ENCODE peak calls at places on chromosomes 6 and 20, in eight cellular contexts. M is breast epithelium; X is neural progenitor cell; H is keratinocyte; D is fibroblast of lung; C is CD8-positive, alpha-beta memory T cell; R is SJCRH30; Y is upper lobe of left lung. W is an unnamed sample.

GRCh38 chr6:9801255-9801757 is 613.6 kb downstream of the TFAP2A start:
- DNase-seq in H (no peak), D (no peak), R (no peak), C (no peak), M (no peak), Y (no peak), X (no peak), W (no peak)

GRCh38 chr20:10185741-10186558 is 32.7 kb upstream of the SNAP25 start:
- DNase-seq in X (no peak), H (no peak), D (peak; percentile 85), Y (no peak), C (no peak), R (no peak), M (peak; percentile 83), W (no peak)

GRCh38 chr6:56719310-56719709 is 76.6 kb upstream of the DST start:
- DNase-seq in M (no peak), R (no peak), C (no peak), X (no peak), D (no peak), H (no peak), Y (no peak), W (no peak)

GRCh38 chr20:63873477-63873971 is 8.5 kb downstream of the TPD52L2 start:
- DNase-seq in X (no peak), Y (peak; percentile 77), R (no peak), C (no peak), M (no peak), D (peak; percentile 67), H (peak; percentile 83), W (no peak)

GRCh38 chr6:161736796-161737292 is 463.0 kb upstream of the AGPAT4 start:
- DNase-seq in H (no peak), C (no peak), R (no peak), D (no peak), X (no peak), Y (no peak), M (no peak), W (no peak)

GRCh38 chr6:143270026-143270425 is 180.5 kb downstream of the ADAT2 start:
- DNase-seq in D (peak; percentile 55), C (no peak), Y (no peak), R (no peak), X (no peak), M (no peak), H (no peak), W (no peak)

GRCh38 chr20:2694519-2694918 is 1.9 kb downstream of the EBF4 start:
- DNase-seq in M (no peak), H (no peak), R (no peak), D (no peak), X (peak; percentile 43), C (no peak), Y (no peak), W (no peak)

GRCh38 chr6:7153807-7154206 is 46.0 kb downstream of the RREB1 start:
- DNase-seq in Y (no peak), M (no peak), R (peak; percentile 22), C (no peak), H (no peak), X (no peak), D (no peak), W (no peak)

GRCh38 chr20:2400290-2400689 is 19.6 kb downstream of the TGM6 start:
- DNase-seq in M (no peak), H (no peak), Y (no peak), C (no peak), R (no peak), X (no peak), D (no peak), W (no peak)

GRCh38 chr6:24766685-24767462 is 7.9 kb upstream of the GMNN start:
- DNase-seq in R (no peak), D (peak; percentile 63), H (no peak), M (no peak), C (peak; percentile 40), Y (no peak), X (no peak), W (no peak)

GRCh38 chr20:44728835-44729342 is 13.7 kb downstream of the CCN5 start:
- DNase-seq in M (peak; percentile 83), D (peak; percentile 84), C (no peak), Y (peak; percentile 90), X (peak; percentile 36), R (peak; percentile 43), H (peak; percentile 72), W (no peak)

GRCh38 chr6:10472634-10473033 is 48.5 kb upstream of the GCNT2 start:
- DNase-seq in H (no peak), D (no peak), X (no peak), R (no peak), M (no peak), C (no peak), Y (no peak), W (no peak)

GRCh38 chr6:169344651-169345050 is 91.0 kb upstream of the THBS2 start:
- DNase-seq in X (no peak), Y (no peak), M (no peak), C (no peak), H (no peak), R (no peak), D (no peak), W (no peak)

GRCh38 chr20:39299783-39300182 is 337.6 kb downstream of the DHX35 start:
- DNase-seq in D (no peak), C (no peak), X (no peak), M (no peak), R (no peak), Y (no peak), H (no peak), W (no peak)

GRCh38 chr20:5870462-5871021 is 79.8 kb downstream of the TRMT6 start:
- DNase-seq in X (peak; percentile 11), H (no peak), C (no peak), Y (no peak), M (no peak), R (no peak), D (no peak), W (no peak)

GRCh38 chr6:3615391-3616380 is 135.8 kb downstream of the PXDC1 start:
- DNase-seq in M (peak; percentile 4), D (no peak), R (no peak), X (no peak), H (no peak), Y (no peak), C (no peak), W (no peak)

GRCh38 chr20:32289661-32290431 is 12.4 kb downstream of the KIF3B start:
- DNase-seq in M (no peak), H (no peak), X (no peak), C (no peak), Y (no peak), R (no peak), D (no peak), W (no peak)

GRCh38 chr6:37693546-37694250 is 4.0 kb downstream of the MDGA1 start:
- DNase-seq in H (no peak), Y (no peak), D (no peak), R (no peak), X (no peak), M (no peak), C (no peak), W (no peak)

GRCh38 chr6:137949686-137950390 is 82.8 kb downstream of the TNFAIP3 start:
- DNase-seq in H (no peak), D (no peak), R (no peak), C (peak; percentile 19), M (no peak), X (no peak), Y (no peak), W (no peak)

GRCh38 chr6:113684382-113684901 is 172.7 kb upstream of the MARCKS start:
- DNase-seq in D (no peak), X (no peak), C (no peak), R (no peak), Y (no peak), M (peak; percentile 46), H (peak; percentile 30), W (no peak)

GRCh38 chr6:21666788-21667681 is 73.5 kb downstream of the SOX4 start:
- DNase-seq in D (peak; percentile 17), C (no peak), R (no peak), Y (no peak), M (peak; percentile 50), H (no peak), X (peak; percentile 87), W (no peak)

GRCh38 chr20:23125159-23125558 is 39.0 kb upstream of the CD93 start:
- DNase-seq in R (no peak), X (no peak), H (no peak), D (no peak), M (no peak), Y (no peak), C (no peak), W (no peak)
- H3K4me1 ChIP-seq in R (peaks cover 38% of the 10 kb centered on the region), X (no peaks in the 10 kb centered on the region), H (peaks cover 1% of the 10 kb centered on the region), D (peaks cover 4% of the 10 kb centered on the region), M (no peaks in the 10 kb centered on the region), Y (peaks cover 69% of the 10 kb centered on the region), C (no peaks in the 10 kb centered on the region), W (peaks cover 5% of the 10 kb centered on the region)

GRCh38 chr20:8152847-8153246 is 20.8 kb downstream of the PLCB1 start:
- DNase-seq in D (no peak), C (no peak), H (no peak), X (no peak), R (no peak), Y (no peak), M (no peak), W (no peak)

GRCh38 chr20:8155229-8155628 is 23.2 kb downstream of the PLCB1 start:
- DNase-seq in R (no peak), X (no peak), H (no peak), C (no peak), Y (no peak), D (no peak), M (no peak), W (no peak)

GRCh38 chr20:8155848-8156602 is 24.0 kb downstream of the PLCB1 start:
- DNase-seq in M (no peak), X (no peak), C (no peak), R (peak; percentile 47), H (no peak), Y (no peak), D (no peak), W (no peak)

GRCh38 chr20:8153281-8153908 is 21.3 kb downstream of the PLCB1 start:
- DNase-seq in Y (no peak), M (no peak), H (no peak), C (no peak), R (no peak), X (no peak), D (peak; percentile 48), W (no peak)

DNA sequence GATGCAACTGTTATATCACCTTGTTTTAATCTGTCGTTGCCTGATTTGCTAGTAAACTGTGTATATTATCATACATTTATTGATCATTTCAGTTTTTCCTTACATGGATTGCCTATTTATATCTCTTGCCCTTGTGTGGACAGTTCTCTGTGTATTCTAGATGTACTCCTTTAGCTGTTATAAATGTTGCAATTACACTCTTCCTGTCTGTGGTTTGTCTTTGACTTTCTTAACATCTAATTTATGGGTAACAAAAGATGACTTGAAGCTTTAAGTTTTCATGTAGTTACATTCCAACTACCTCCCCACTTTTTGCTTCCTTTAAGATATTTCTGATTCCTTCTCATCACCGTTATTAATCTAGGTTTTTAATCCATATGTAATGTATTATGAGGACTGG is 22.6 kb downstream of the PLCB1 start:
- DNase-seq in M (no peak), C (no peak), X (no peak), R (no peak), H (no peak), Y (no peak), D (no peak), W (no peak)
- H3K4me1 ChIP-seq in M (no peaks in the 10 kb centered on the region), C (peaks cover 58% of the 10 kb centered on the region), X (peaks cover 4% of the 10 kb centered on the region), R (peaks cover 10% of the 10 kb centered on the region), H (no peaks in the 10 kb centered on the region), Y (peaks cover 12% of the 10 kb centered on the region), D (peaks cover 20% of the 10 kb centered on the region), W (no peaks in the 10 kb centered on the region)

GRCh38 chr20:17867119-17867518 is 101.5 kb downstream of the SNX5 start:
- DNase-seq in H (no peak), X (no peak), M (no peak), Y (no peak), D (no peak), C (no peak), R (no peak), W (no peak)
- H3K4me1 ChIP-seq in H (no peaks in the 10 kb centered on the region), X (no peaks in the 10 kb centered on the region), M (no peaks in the 10 kb centered on the region), Y (peaks cover 14% of the 10 kb centered on the region), D (peaks cover 4% of the 10 kb centered on the region), C (peaks cover 4% of the 10 kb centered on the region), R (no peaks in the 10 kb centered on the region), W (peaks cover 2% of the 10 kb centered on the region)

GRCh38 chr6:111761783-111762312 is 111.4 kb downstream of the FYN start:
- DNase-seq in Y (no peak), M (no peak), C (peak; percentile 32), X (peak; percentile 15), D (no peak), R (no peak), H (no peak), W (no peak)
- H3K4me1 ChIP-seq in Y (peaks cover 45% of the 10 kb centered on the region), M (no peaks in the 10 kb centered on the region), C (peaks cover 97% of the 10 kb centered on the region), X (peaks cover 40% of the 10 kb centered on the region), D (peaks cover 16% of the 10 kb centered on the region), R (peaks cover 3% of the 10 kb centered on the region), H (peaks cover 8% of the 10 kb centered on the region), W (no peaks in the 10 kb centered on the region)

W was measured in NT2/D1.